ENCODE peak calls at places on chromosomes 2 and 18, in five cellular contexts. L is GM23338, I is GM23248, U is PC-3, R is OCI-LY7. H is an unnamed sample. For H3K9me2, the result is how much of the 10 kb centered on the place peaks cover.

GRCh38 chr2:216300921-216301320 is 71.4 kb downstream of the MARCHF4 start:
- DNase-seq in U (no peak), L (no peak), I (no peak), R (no peak), H (no peak)

GRCh38 chr2:67322361-67323001 is 74.7 kb upstream of the ETAA1 start:
- DNase-seq in U (peak), I (peak), R (no peak), L (peak), H (peak)

GRCh38 chr18:79756143-79756500 is 41.6 kb upstream of the KCNG2 start:
- DNase-seq in L (no peak), U (no peak), I (no peak), R (no peak), H (no peak)

GRCh38 chr2:8752385-8752784 is 70.5 kb downstream of the ID2 start:
- DNase-seq in U (no peak), I (no peak), R (no peak), L (no peak), H (no peak)

GRCh38 chr2:219631925-219632757 is 4.7 kb downstream of the SLC4A3 start:
- DNase-seq in I (no peak), L (no peak), U (no peak), R (no peak), H (no peak)

GRCh38 chr18:47036298-47036874 is 965 bp upstream of the ELOA2 start:
- DNase-seq in U (peak), I (peak), R (peak), L (peak), H (peak)

GRCh38 chr2:69099541-69099940 is 86.6 kb downstream of the ANTXR1 start:
- DNase-seq in L (no peak), R (no peak), U (peak), I (peak), H (no peak)

GRCh38 chr2:26043862-26044736 is 10.2 kb downstream of the RAB10 start:
- DNase-seq in I (peak), R (no peak), L (peak), U (no peak), H (peak)

GRCh38 chr2:212977149-212977548 is 174.3 kb downstream of the IKZF2 start:
- DNase-seq in I (no peak), L (no peak), U (no peak), R (no peak), H (no peak)

GRCh38 chr2:219406861-219407230 is 11.3 kb upstream of the DES start:
- DNase-seq in L (no peak), I (peak), U (peak), R (no peak), H (peak)

GRCh38 chr18:49031511-49032188 is 80.9 kb upstream of the SMAD7 start:
- DNase-seq in L (no peak), I (no peak), R (no peak), U (no peak), H (peak)

GRCh38 chr18:63138469-63139340 is 180.9 kb downstream of the BCL2 start:
- DNase-seq in R (peak), L (peak), U (no peak), I (peak), H (no peak)

GRCh38 chr18:3655637-3656050 is 205.7 kb downstream of the TGIF1 start:
- DNase-seq in I (no peak), L (no peak), U (no peak), R (no peak), H (peak)

GRCh38 chr18:3661121-3661520 is 211.1 kb downstream of the TGIF1 start:
- DNase-seq in R (peak), L (no peak), I (no peak), U (no peak), H (no peak)

GRCh38 chr18:3655254-3655554 is 205.2 kb downstream of the TGIF1 start:
- DNase-seq in U (no peak), I (no peak), R (no peak), L (no peak), H (no peak)

GRCh38 chr18:3660719-3661118 is 210.7 kb downstream of the TGIF1 start:
- DNase-seq in U (no peak), R (peak), L (no peak), I (no peak), H (no peak)

GRCh38 chr18:3658529-3658928 is 208.6 kb downstream of the TGIF1 start:
- DNase-seq in L (no peak), U (no peak), I (no peak), R (no peak), H (no peak)
- H3K9me2 ChIP-seq in L (under half), U (under half), I (under half), R (under half), H (under half)

DNA sequence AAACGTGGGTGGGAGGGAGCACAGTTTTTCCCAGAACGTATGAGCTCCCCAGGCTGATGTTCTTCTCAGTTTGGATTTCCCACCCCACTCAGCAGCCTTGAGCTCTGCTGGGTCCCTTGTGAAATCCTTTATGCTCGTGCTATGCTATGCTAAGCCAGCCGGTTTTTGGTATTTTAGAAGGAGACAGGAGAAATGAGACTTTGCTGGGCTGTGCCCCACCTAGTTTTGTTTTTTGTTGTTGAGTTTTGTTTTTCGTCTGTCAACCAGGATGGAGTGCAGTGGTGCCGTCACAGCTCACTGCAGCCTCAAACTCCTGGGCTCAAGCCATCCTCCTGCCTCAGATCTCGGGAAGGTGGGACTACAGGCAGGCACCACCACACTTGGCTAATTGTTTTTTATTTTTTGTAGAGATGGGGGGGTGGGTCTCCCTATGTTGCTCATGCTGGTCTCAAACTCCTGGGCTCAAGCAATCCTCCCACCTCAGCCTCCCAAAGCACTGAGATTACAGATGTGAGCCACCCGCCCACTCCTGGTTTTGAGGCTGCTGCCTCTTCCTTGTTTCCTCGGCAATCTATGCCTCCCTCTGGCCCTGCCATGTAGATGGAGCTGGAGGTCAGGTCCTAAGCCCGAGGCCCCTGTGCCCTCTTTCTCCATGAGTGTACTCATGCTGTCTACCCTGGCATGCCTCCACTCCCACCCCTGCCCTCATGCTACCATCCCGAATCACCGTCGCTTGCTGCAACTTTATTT is 17.5 kb upstream of the MGAT4A start:
- DNase-seq in I (no peak), R (no peak), U (no peak), L (no peak), H (no peak)
- H3K27ac ChIP-seq in I (no peak), R (no peak), U (no peak), L (no peak), H (no peak)

GRCh38 chr2:170587117-170587516 is 128.0 kb upstream of the SP5 start:
- DNase-seq in L (no peak), R (no peak), U (no peak), I (no peak), H (no peak)
- H3K9me2 ChIP-seq in L (under half), R (under half), U (under half), I (under half), H (under half)

DNA sequence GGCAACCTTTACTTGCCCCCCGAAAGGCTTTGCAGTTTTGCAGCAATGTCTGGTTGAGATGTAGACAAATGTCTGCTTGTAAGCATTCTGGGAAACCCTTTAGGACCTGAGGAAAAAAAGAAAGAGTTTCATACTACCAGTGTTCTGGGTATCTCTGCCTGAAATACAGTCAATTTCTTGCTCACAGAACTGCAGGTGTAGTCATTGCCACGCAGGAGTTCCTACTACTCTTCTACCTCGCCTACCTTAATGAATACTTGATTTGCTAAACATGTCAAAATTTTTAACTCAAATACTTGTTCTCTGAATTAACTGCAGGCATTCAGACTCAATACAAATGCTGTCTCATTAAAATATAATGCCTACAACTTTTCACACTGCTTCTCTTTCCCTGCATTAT is 56.4 kb downstream of the GCA start:
- DNase-seq in L (no peak), U (no peak), R (no peak), I (no peak), H (no peak)
- H3K27ac ChIP-seq in L (no peak), U (no peak), R (no peak), I (no peak), H (no peak)

GRCh38 chr2:208122248-208122647 is 2.1 kb downstream of the CRYGD start:
- DNase-seq in L (no peak), I (no peak), U (no peak), R (no peak), H (no peak)
- H3K9me2 ChIP-seq in L (under half), I (under half), U (under half), R (under half), H (under half)

GRCh38 chr2:109145286-109145685 is 16.3 kb downstream of the SH3RF3 start:
- DNase-seq in U (no peak), R (no peak), I (no peak), L (no peak), H (no peak)
- H3K27ac ChIP-seq in U (no peak), R (no peak), I (no peak), L (no peak), H (no peak)

DNA sequence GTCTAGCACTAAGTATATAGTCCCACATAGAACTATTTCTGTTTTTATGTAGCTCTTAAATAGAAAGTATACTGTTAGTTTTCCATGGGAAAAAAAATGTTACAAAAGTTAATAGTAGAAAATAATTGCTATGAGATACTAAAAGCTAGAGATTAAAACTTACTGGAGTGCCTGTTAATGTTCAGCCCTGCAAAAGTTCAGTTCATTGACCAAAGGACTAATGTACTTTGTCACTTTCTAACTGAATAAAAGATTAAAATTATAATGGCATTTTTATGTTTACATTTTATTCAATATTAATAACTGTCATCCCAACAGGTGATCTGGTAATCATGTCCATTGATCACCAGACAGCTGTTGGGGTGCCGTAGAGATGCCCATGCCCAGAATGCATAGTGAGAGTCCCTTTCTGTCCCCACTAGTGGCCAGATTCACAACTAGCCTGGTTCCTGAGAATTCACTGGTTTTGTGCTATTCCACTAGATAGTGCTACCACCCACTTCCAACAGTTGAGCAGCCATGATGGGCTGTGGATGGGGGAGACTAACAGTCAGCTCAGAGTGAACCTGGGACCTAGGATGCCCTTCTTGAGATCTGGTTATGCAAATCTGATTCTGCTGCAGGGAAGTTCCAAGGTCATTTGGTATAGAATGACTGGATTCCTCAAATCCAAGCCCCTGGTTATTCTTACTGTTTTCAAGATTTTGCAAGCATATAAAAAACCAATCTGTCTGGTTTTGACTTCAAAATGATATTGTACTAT is 57.8 kb downstream of the AFTPH start:
- DNase-seq in U (no peak), I (no peak), L (no peak), R (no peak), H (no peak)
- H3K9me2 ChIP-seq in U (under half), I (under half), L (under half), R (under half), H (under half)

GRCh38 chr2:173161040-173161439 is 85.4 kb downstream of the MAP3K20 start:
- DNase-seq in U (no peak), L (no peak), R (no peak), I (peak), H (no peak)

GRCh38 chr2:173161516-173161915 is 85.9 kb downstream of the MAP3K20 start:
- DNase-seq in L (no peak), I (no peak), R (no peak), U (no peak), H (peak)

GRCh38 chr2:173160618-173161017 is 85.0 kb downstream of the MAP3K20 start:
- DNase-seq in R (no peak), L (no peak), U (no peak), I (no peak), H (no peak)

GRCh38 chr2:173157894-173158293 is 82.2 kb downstream of the MAP3K20 start:
- DNase-seq in L (no peak), R (no peak), I (no peak), U (no peak), H (no peak)

DNA sequence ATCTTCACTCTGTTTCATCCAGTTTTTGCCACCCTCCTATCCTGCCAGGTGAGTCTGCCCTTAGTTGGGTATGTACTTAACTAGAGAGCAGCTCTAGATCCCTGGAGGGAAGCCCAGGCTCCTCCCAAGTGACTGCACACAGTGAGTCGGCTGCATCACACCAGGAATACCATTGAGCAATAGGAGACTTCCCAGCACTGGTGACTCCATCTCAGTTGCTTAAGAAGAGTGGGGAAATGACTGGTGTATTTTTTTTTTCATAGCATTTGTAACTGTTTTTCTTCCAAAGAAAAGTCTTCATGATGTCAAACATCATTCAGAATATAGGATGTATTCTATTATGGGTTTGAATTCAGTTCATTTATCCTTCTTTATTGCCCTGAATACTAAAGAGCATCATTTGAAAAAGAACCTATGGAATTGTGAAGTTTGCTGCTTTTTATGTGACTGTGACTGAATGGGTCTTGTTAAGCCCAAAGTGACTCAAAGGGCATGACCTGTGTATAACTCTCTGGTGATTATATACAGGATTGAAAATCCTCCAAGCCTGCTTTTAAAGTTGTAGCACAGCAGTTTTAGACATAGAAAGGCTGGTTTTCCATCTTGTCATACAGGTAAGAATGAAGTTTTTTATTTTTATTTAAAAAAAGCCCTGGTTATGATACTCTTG is 84.3 kb downstream of the MAP3K20 start:
- DNase-seq in I (peak), U (peak), R (no peak), L (peak), H (peak)
- H3K27ac ChIP-seq in I (peak), U (peak), R (no peak), L (no peak), H (peak)